ENCODE peak calls at places on chromosomes 13 and 19, in six cellular contexts. K, B, X, D, O and V are unnamed samples.

GRCh38 chr19:45526143-45526542 is 18.9 kb downstream of the VASP start:
- DNase-seq in O (no peak), B (peak), K (peak), X (peak), D (no peak), V (peak)

GRCh38 chr13:30006246-30006645 is 155.8 kb upstream of the UBL3 start:
- DNase-seq in O (no peak), B (no peak), X (no peak), D (no peak), K (no peak), V (no peak)

GRCh38 chr19:23345838-23346237 is 49.4 kb downstream of the ZNF91 start:
- DNase-seq in X (no peak), D (no peak), O (no peak), K (no peak), B (no peak), V (no peak)

GRCh38 chr19:18437481-18438330 is at the start of gene ISYNA1:
- DNase-seq in D (peak), B (no peak), O (peak), X (peak), K (no peak), V (no peak)

GRCh38 chr19:36409841-36410240 is 8.6 kb downstream of the ZFP82 start:
- DNase-seq in K (no peak), D (no peak), O (no peak), B (no peak), X (no peak), V (no peak)

GRCh38 chr19:43450545-43450997 is 14.8 kb downstream of the LYPD3 start:
- DNase-seq in K (no peak), O (no peak), X (no peak), D (no peak), B (no peak), V (no peak)

GRCh38 chr19:36100476-36100875 is 10.5 kb upstream of the OVOL3 start:
- DNase-seq in K (no peak), X (no peak), B (no peak), O (no peak), D (peak), V (no peak)

GRCh38 chr19:52527954-52528326 is 472 bp downstream of the ZNF808 start:
- DNase-seq in D (no peak), O (no peak), K (peak), X (peak), B (no peak), V (no peak)

GRCh38 chr13:79562557-79562956 is 81.6 kb downstream of the NDFIP2 start:
- DNase-seq in X (no peak), D (no peak), B (no peak), K (no peak), O (no peak), V (no peak)

GRCh38 chr13:50244355-50244912 is 229.2 kb downstream of the KCNRG start:
- DNase-seq in X (no peak), B (no peak), D (no peak), O (no peak), K (no peak), V (no peak)

GRCh38 chr19:45616709-45617027 is 14.7 kb upstream of the GPR4 start:
- DNase-seq in X (no peak), B (no peak), D (no peak), K (no peak), O (no peak), V (no peak)

GRCh38 chr13:37869506-37869755 is 141 bp downstream of the TRPC4 start:
- DNase-seq in K (peak), O (no peak), B (no peak), X (no peak), D (no peak), V (no peak)

GRCh38 chr13:39913928-39914327 is 258.5 kb downstream of the COG6 start:
- DNase-seq in D (no peak), X (no peak), O (no peak), B (no peak), K (no peak), V (peak)

GRCh38 chr13:48801255-48801654 is 147.5 kb downstream of the CYSLTR2 start:
- DNase-seq in X (no peak), K (no peak), O (no peak), B (no peak), D (no peak), V (no peak)

GRCh38 chr19:33629826-33630375 is 8.1 kb downstream of the CHST8 start:
- DNase-seq in B (no peak), K (no peak), D (no peak), O (no peak), X (no peak), V (no peak)

GRCh38 chr19:10780368-10780767 is 55.6 kb downstream of the TMED1 start:
- DNase-seq in X (no peak), K (no peak), D (no peak), B (no peak), O (no peak), V (peak)

GRCh38 chr13:97474581-97474980 is 40.6 kb downstream of the RAP2A start:
- DNase-seq in B (no peak), X (no peak), K (no peak), D (no peak), O (no peak), V (no peak)

GRCh38 chr19:1747285-1748114 is 5.8 kb upstream of the ONECUT3 start:
- DNase-seq in X (no peak), O (peak), B (no peak), D (peak), K (no peak), V (no peak)

GRCh38 chr19:56350416-56351045 is 35.9 kb upstream of the ZSCAN5A start:
- DNase-seq in K (no peak), D (peak), O (peak), B (peak), X (no peak), V (no peak)

GRCh38 chr19:46970815-46971214 is 48.8 kb upstream of the NPAS1 start:
- DNase-seq in O (no peak), B (no peak), K (no peak), D (no peak), X (no peak), V (no peak)

GRCh38 chr13:113771709-113772331 is 12.8 kb downstream of the TMEM255B start:
- DNase-seq in D (no peak), K (no peak), X (no peak), O (no peak), B (no peak), V (no peak)

GRCh38 chr19:56969726-56970125 is 129.2 kb upstream of the PEG3 start:
- DNase-seq in B (no peak), O (no peak), X (peak), D (no peak), K (no peak), V (no peak)

GRCh38 chr13:97224544-97225324 is 2.6 kb downstream of the MBNL2 start:
- DNase-seq in O (no peak), D (no peak), X (peak), K (no peak), B (peak), V (no peak)

GRCh38 chr13:112150352-112150751 is 83.4 kb downstream of the SOX1 start:
- DNase-seq in X (no peak), K (no peak), O (no peak), B (no peak), D (no peak), V (no peak)

GRCh38 chr13:105925496-105925895 is 610.0 kb downstream of the EFNB2 start:
- DNase-seq in X (no peak), B (no peak), K (no peak), O (no peak), D (no peak), V (no peak)

GRCh38 chr19:13764101-13764807 is at the start of gene MRI1:
- DNase-seq in O (peak), D (peak), X (peak), B (peak), K (peak), V (peak)

GRCh38 chr19:1255186-1256161 is 7.1 kb downstream of the MIDN start:
- DNase-seq in D (no peak), O (no peak), X (no peak), B (no peak), K (peak), V (no peak)

GRCh38 chr19:10987621-10988297 is 26.9 kb downstream of the SMARCA4 start:
- DNase-seq in O (no peak), B (no peak), X (no peak), K (no peak), D (no peak), V (no peak)

GRCh38 chr13:99869830-99870229 is 101.7 kb downstream of the ZIC5 start:
- DNase-seq in O (no peak), K (no peak), D (no peak), B (no peak), X (no peak), V (no peak)

GRCh38 chr13:25136872-25137623 is 35.0 kb downstream of the AMER2 start:
- DNase-seq in K (no peak), B (peak), O (no peak), X (no peak), D (no peak), V (no peak)

GRCh38 chr13:48235100-48235813 is 2.3 kb downstream of the ITM2B start:
- DNase-seq in O (no peak), B (no peak), K (peak), D (no peak), X (no peak), V (peak)

GRCh38 chr19:32456406-32456805 is 50.8 kb downstream of the DPY19L3 start:
- DNase-seq in B (no peak), D (no peak), K (no peak), O (no peak), X (no peak), V (no peak)

GRCh38 chr13:24251525-24251924 is 57.9 kb upstream of the C1QTNF9 start:
- DNase-seq in B (no peak), O (peak), K (no peak), X (no peak), D (no peak), V (no peak)

GRCh38 chr13:43911871-43912270 is 32.2 kb downstream of the LACC1 start:
- DNase-seq in O (no peak), B (no peak), X (no peak), D (no peak), K (no peak), V (no peak)

GRCh38 chr19:49290517-49290916 is 34.5 kb downstream of the SLC6A16 start:
- DNase-seq in D (no peak), K (no peak), O (no peak), X (no peak), B (no peak), V (no peak)